ENCODE peak calls at places on chromosome 21, in seven cellular contexts. One of them, this sample, is unnamed.

GRCh38 chr21:43859747-43860214 is 5.2 kb upstream of the AGPAT3 start:
- DNase-seq in PC-3: no peak
- DNase-seq in GM23338: no peak
- DNase-seq in hepatocyte: no peak
- DNase-seq in HCT116: no peak
- DNase-seq in mammary epithelial cell: no peak
- DNase-seq in IMR-90: no peak
- DNase-seq in this sample: no peak

GRCh38 chr21:45109831-45110492 is 35.6 kb downstream of the ADARB1 start:
- DNase-seq in GM23338: no peak
- DNase-seq in hepatocyte: no peak
- DNase-seq in PC-3: no peak
- DNase-seq in mammary epithelial cell: no peak
- DNase-seq in IMR-90: no peak
- DNase-seq in HCT116: no peak
- DNase-seq in this sample: peak; percentile 81

GRCh38 chr21:14306143-14306907 is 76.6 kb downstream of the HSPA13 start:
- DNase-seq in IMR-90: peak; percentile 3
- DNase-seq in mammary epithelial cell: no peak
- DNase-seq in HCT116: no peak
- DNase-seq in GM23338: no peak
- DNase-seq in hepatocyte: no peak
- DNase-seq in PC-3: peak; percentile 51
- DNase-seq in this sample: no peak

GRCh38 chr21:20272791-20273362 is 725.3 kb upstream of the NCAM2 start:
- DNase-seq in GM23338: no peak
- DNase-seq in mammary epithelial cell: no peak
- DNase-seq in HCT116: no peak
- DNase-seq in PC-3: no peak
- DNase-seq in IMR-90: no peak
- DNase-seq in hepatocyte: no peak
- DNase-seq in this sample: no peak

GRCh38 chr21:28615276-28615675 is 377.4 kb downstream of the LTN1 start:
- DNase-seq in hepatocyte: no peak
- DNase-seq in HCT116: no peak
- DNase-seq in IMR-90: peak; percentile 84
- DNase-seq in GM23338: no peak
- DNase-seq in mammary epithelial cell: no peak
- DNase-seq in PC-3: peak; percentile 8
- DNase-seq in this sample: no peak

GRCh38 chr21:16004121-16004520 is 274.3 kb downstream of the USP25 start:
- DNase-seq in hepatocyte: no peak
- DNase-seq in IMR-90: peak; percentile 24
- DNase-seq in mammary epithelial cell: no peak
- DNase-seq in GM23338: no peak
- DNase-seq in HCT116: no peak
- DNase-seq in PC-3: no peak
- DNase-seq in this sample: peak; percentile 35

GRCh38 chr21:16592399-16592798 is 862.6 kb downstream of the USP25 start:
- DNase-seq in mammary epithelial cell: no peak
- DNase-seq in IMR-90: no peak
- DNase-seq in GM23338: no peak
- DNase-seq in HCT116: no peak
- DNase-seq in PC-3: no peak
- DNase-seq in hepatocyte: no peak
- DNase-seq in this sample: no peak

GRCh38 chr21:22842875-22843274 is 1844.7 kb downstream of the NCAM2 start:
- DNase-seq in GM23338: peak; percentile 2
- DNase-seq in mammary epithelial cell: no peak
- DNase-seq in hepatocyte: no peak
- DNase-seq in HCT116: no peak
- DNase-seq in PC-3: no peak
- DNase-seq in IMR-90: no peak
- DNase-seq in this sample: no peak

GRCh38 chr21:26773058-26773457 is 72.2 kb downstream of the ADAMTS1 start:
- DNase-seq in mammary epithelial cell: no peak
- DNase-seq in GM23338: no peak
- DNase-seq in PC-3: no peak
- DNase-seq in hepatocyte: no peak
- DNase-seq in HCT116: no peak
- DNase-seq in IMR-90: no peak
- DNase-seq in this sample: no peak

GRCh38 chr21:33578959-33579542 is 9.4 kb downstream of the DONSON start:
- DNase-seq in IMR-90: peak; percentile 58
- DNase-seq in hepatocyte: no peak
- DNase-seq in mammary epithelial cell: peak; percentile 50
- DNase-seq in HCT116: no peak
- DNase-seq in PC-3: peak; percentile 30
- DNase-seq in GM23338: no peak
- DNase-seq in this sample: no peak

GRCh38 chr21:33443174-33443573 is 36.6 kb downstream of the TMEM50B start:
- DNase-seq in GM23338: no peak
- DNase-seq in hepatocyte: no peak
- DNase-seq in mammary epithelial cell: no peak
- DNase-seq in HCT116: no peak
- DNase-seq in IMR-90: no peak
- DNase-seq in PC-3: no peak
- DNase-seq in this sample: no peak

GRCh38 chr21:46472246-46472645 is 13.6 kb downstream of the DIP2A start:
- DNase-seq in IMR-90: peak; percentile 32
- DNase-seq in PC-3: no peak
- DNase-seq in mammary epithelial cell: no peak
- DNase-seq in HCT116: no peak
- DNase-seq in GM23338: no peak
- DNase-seq in hepatocyte: no peak
- DNase-seq in this sample: no peak

GRCh38 chr21:36145259-36145658 is 10.4 kb downstream of the CBR3 start:
- DNase-seq in IMR-90: no peak
- DNase-seq in hepatocyte: no peak
- DNase-seq in PC-3: no peak
- DNase-seq in mammary epithelial cell: no peak
- DNase-seq in HCT116: no peak
- DNase-seq in GM23338: no peak
- DNase-seq in this sample: no peak

GRCh38 chr21:38807987-38808386 is 2.3 kb downstream of the ETS2 start:
- DNase-seq in PC-3: no peak
- DNase-seq in hepatocyte: no peak
- DNase-seq in mammary epithelial cell: no peak
- DNase-seq in HCT116: no peak
- DNase-seq in GM23338: no peak
- DNase-seq in IMR-90: peak; percentile 51
- DNase-seq in this sample: no peak

GRCh38 chr21:28712396-28712795 is 280.3 kb downstream of the LTN1 start:
- DNase-seq in PC-3: no peak
- DNase-seq in GM23338: no peak
- DNase-seq in mammary epithelial cell: no peak
- DNase-seq in IMR-90: no peak
- DNase-seq in HCT116: no peak
- DNase-seq in hepatocyte: no peak
- DNase-seq in this sample: no peak

GRCh38 chr21:18244721-18245486 is at the start of gene CHODL:
- DNase-seq in hepatocyte: peak; percentile 27
- DNase-seq in IMR-90: no peak
- DNase-seq in PC-3: no peak
- DNase-seq in HCT116: no peak
- DNase-seq in mammary epithelial cell: no peak
- DNase-seq in GM23338: peak; percentile 45
- DNase-seq in this sample: no peak
- H3K27ac ChIP-seq in hepatocyte: no peak within 1 kb of the TSS
- H3K27ac ChIP-seq in IMR-90: no peak within 1 kb of the TSS
- H3K27ac ChIP-seq in PC-3: no peak within 1 kb of the TSS
- H3K27ac ChIP-seq in HCT116: no peak within 1 kb of the TSS
- H3K27ac ChIP-seq in mammary epithelial cell: no peak within 1 kb of the TSS
- H3K27ac ChIP-seq in GM23338: no peak within 1 kb of the TSS
- H3K27ac ChIP-seq in this sample: no peak within 1 kb of the TSS

DNA sequence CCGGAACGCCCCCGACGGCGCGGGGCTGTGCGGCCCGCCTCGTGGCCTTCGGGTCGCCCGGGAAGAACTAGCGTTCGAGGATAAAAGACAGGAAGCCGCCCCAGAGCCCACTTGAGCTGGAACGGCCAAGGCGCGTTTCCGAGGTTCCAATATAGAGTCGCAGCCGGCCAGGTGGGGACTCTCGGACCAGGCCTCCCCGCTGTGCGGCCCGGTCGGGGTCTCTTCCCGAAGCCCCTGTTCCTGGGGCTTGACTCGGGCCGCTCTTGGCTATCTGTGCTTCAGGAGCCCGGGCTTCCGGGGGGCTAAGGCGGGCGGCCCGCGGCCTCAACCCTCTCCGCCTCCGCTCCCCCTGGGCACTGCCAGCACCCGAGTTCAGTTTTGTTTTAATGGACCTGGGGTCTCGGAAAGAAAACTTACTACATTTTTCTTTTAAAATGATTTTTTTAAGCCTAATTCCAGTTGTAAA is 158.8 kb downstream of the RUNX1 start:
- DNase-seq in GM23338: peak; percentile 76
- DNase-seq in IMR-90: no peak
- DNase-seq in PC-3: no peak
- DNase-seq in HCT116: no peak
- DNase-seq in mammary epithelial cell: no peak
- DNase-seq in hepatocyte: no peak
- DNase-seq in this sample: no peak
- H4K20me1 ChIP-seq in GM23338: peaks cover 2% of the 10 kb centered on the region
- H4K20me1 ChIP-seq in IMR-90: peaks cover 17% of the 10 kb centered on the region
- H4K20me1 ChIP-seq in PC-3: peaks cover 21% of the 10 kb centered on the region
- H4K20me1 ChIP-seq in HCT116: no peaks in the 10 kb centered on the region
- H4K20me1 ChIP-seq in mammary epithelial cell: peaks cover 3% of the 10 kb centered on the region
- H4K20me1 ChIP-seq in hepatocyte: peaks cover 3% of the 10 kb centered on the region
- H4K20me1 ChIP-seq in this sample: no peaks in the 10 kb centered on the region

GRCh38 chr21:42162831-42163510 is 56.0 kb upstream of the ABCG1 start:
- DNase-seq in PC-3: peak; percentile 12
- DNase-seq in mammary epithelial cell: peak; percentile 23
- DNase-seq in GM23338: no peak
- DNase-seq in hepatocyte: no peak
- DNase-seq in HCT116: no peak
- DNase-seq in IMR-90: no peak
- DNase-seq in this sample: no peak

GRCh38 chr21:42163511-42163863 is 55.5 kb upstream of the ABCG1 start:
- DNase-seq in GM23338: no peak
- DNase-seq in PC-3: no peak
- DNase-seq in mammary epithelial cell: no peak
- DNase-seq in hepatocyte: no peak
- DNase-seq in IMR-90: no peak
- DNase-seq in HCT116: no peak
- DNase-seq in this sample: no peak

GRCh38 chr21:42164818-42165217 is 54.1 kb upstream of the ABCG1 start:
- DNase-seq in HCT116: no peak
- DNase-seq in PC-3: no peak
- DNase-seq in mammary epithelial cell: no peak
- DNase-seq in IMR-90: no peak
- DNase-seq in hepatocyte: no peak
- DNase-seq in GM23338: no peak
- DNase-seq in this sample: no peak

GRCh38 chr21:42165901-42166300 is 53.0 kb upstream of the ABCG1 start:
- DNase-seq in IMR-90: no peak
- DNase-seq in mammary epithelial cell: no peak
- DNase-seq in GM23338: no peak
- DNase-seq in HCT116: no peak
- DNase-seq in hepatocyte: no peak
- DNase-seq in PC-3: no peak
- DNase-seq in this sample: no peak

DNA sequence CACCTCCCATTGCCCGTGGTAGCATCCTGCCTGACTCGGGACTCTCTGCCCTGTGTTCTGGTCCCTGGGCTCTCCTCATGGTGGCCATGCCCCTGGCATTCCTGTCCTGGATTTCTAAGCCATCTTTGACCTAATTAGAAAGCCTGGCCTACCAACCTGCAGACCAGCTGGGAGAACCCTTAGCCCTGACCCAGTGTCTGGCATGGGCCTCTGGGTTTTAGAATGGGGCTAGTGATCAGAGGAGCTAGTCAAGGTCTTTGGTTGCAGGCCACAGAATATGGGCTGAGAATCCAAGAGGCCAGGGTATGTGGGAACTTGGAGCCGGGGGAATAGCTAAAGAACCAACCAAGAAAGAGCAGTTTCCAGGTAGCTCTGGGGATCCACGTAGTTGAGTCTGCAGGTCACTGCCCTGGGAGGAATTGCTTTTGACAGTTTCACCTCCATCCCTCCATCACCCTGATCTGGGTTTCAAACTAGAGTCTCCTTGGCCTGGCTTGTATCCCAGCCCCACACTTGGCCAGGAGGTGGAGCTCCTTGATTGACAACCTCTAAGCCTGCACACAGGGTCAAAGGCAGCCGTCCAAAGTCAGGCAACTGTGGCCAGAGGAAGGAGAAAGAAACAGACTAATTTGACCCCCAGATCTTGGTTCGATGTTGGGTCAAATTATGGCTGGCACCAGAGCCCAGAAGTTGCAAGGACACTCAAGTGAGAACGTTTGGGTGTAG is 54.7 kb upstream of the ABCG1 start:
- DNase-seq in IMR-90: no peak
- DNase-seq in HCT116: peak; percentile 29
- DNase-seq in mammary epithelial cell: peak; percentile 20
- DNase-seq in GM23338: peak; percentile 58
- DNase-seq in PC-3: peak; percentile 44
- DNase-seq in hepatocyte: peak; percentile 63
- DNase-seq in this sample: no peak
- H3K27ac ChIP-seq in IMR-90: no peak overlapping the region
- H3K27ac ChIP-seq in HCT116: no peak overlapping the region
- H3K27ac ChIP-seq in mammary epithelial cell: no peak overlapping the region
- H3K27ac ChIP-seq in GM23338: no peak overlapping the region
- H3K27ac ChIP-seq in PC-3: no peak overlapping the region
- H3K27ac ChIP-seq in hepatocyte: peak overlapping the region; percentile 54
- H3K27ac ChIP-seq in this sample: no peak overlapping the region

GRCh38 chr21:31347435-31348032 is 3.5 kb upstream of the TIAM1 start:
- DNase-seq in HCT116: no peak
- DNase-seq in IMR-90: peak; percentile 50
- DNase-seq in hepatocyte: peak; percentile 40
- DNase-seq in GM23338: peak; percentile 35
- DNase-seq in mammary epithelial cell: no peak
- DNase-seq in PC-3: peak; percentile 84
- DNase-seq in this sample: no peak

GRCh38 chr21:31351438-31351837 is 7.4 kb upstream of the TIAM1 start:
- DNase-seq in hepatocyte: peak; percentile 60
- DNase-seq in IMR-90: peak; percentile 61
- DNase-seq in HCT116: no peak
- DNase-seq in PC-3: peak; percentile 94
- DNase-seq in mammary epithelial cell: peak; percentile 81
- DNase-seq in GM23338: peak; percentile 29
- DNase-seq in this sample: no peak

GRCh38 chr21:31349208-31349607 is 5.1 kb upstream of the TIAM1 start:
- DNase-seq in PC-3: no peak
- DNase-seq in HCT116: no peak
- DNase-seq in hepatocyte: no peak
- DNase-seq in GM23338: no peak
- DNase-seq in mammary epithelial cell: no peak
- DNase-seq in IMR-90: no peak
- DNase-seq in this sample: no peak

GRCh38 chr21:31346256-31346821 is 2.3 kb upstream of the TIAM1 start:
- DNase-seq in hepatocyte: no peak
- DNase-seq in GM23338: no peak
- DNase-seq in mammary epithelial cell: no peak
- DNase-seq in HCT116: no peak
- DNase-seq in IMR-90: no peak
- DNase-seq in PC-3: no peak
- DNase-seq in this sample: no peak

DNA sequence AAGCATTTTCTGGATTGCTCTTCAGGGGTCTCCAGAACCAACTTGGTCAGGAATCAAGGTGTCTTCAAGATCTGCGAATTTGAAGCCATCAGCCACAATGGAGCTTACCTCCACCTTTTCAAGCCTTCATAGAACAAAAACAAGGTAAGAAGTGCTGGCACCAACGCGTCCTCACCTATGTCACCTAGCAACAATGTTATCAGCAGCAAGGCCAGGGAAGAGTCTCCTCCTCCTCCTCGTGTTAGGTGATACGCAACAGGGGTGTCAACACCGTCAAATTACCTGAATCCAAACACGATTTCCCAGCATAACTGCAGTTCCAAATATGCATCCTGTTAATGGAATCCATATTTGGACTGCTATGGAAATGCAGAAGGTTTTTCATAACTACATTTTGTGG is 4.1 kb upstream of the TIAM1 start:
- DNase-seq in HCT116: no peak
- DNase-seq in IMR-90: no peak
- DNase-seq in PC-3: no peak
- DNase-seq in hepatocyte: no peak
- DNase-seq in GM23338: no peak
- DNase-seq in mammary epithelial cell: no peak
- DNase-seq in this sample: no peak
- H4K20me1 ChIP-seq in HCT116: no peaks in the 10 kb centered on the region
- H4K20me1 ChIP-seq in IMR-90: no peaks in the 10 kb centered on the region
- H4K20me1 ChIP-seq in PC-3: peaks cover 2% of the 10 kb centered on the region
- H4K20me1 ChIP-seq in hepatocyte: no peaks in the 10 kb centered on the region
- H4K20me1 ChIP-seq in GM23338: no peaks in the 10 kb centered on the region
- H4K20me1 ChIP-seq in mammary epithelial cell: no peaks in the 10 kb centered on the region
- H4K20me1 ChIP-seq in this sample: no peaks in the 10 kb centered on the region

This sample was measured in osteoblast.